ENCODE peak calls at places on chromosomes 11 and 22, in five cellular contexts. L is lower lobe of right lung, G is dorsolateral prefrontal cortex, X is osteoblast, V is testis. I is an unnamed sample.

GRCh38 chr11:78399136-78399535 is 18.5 kb downstream of the GAB2 start:
- DNase-seq in L (no peak), G (no peak), X (no peak), V (no peak), I (no peak)

GRCh38 chr11:88651556-88651955 is 314.0 kb upstream of the CTSC start:
- DNase-seq in L (no peak), G (no peak), X (no peak), V (no peak), I (no peak)

GRCh38 chr22:36540867-36541642 is 12.1 kb upstream of the EIF3D start:
- DNase-seq in L (no peak), G (no peak), X (no peak), V (no peak), I (no peak)

GRCh38 chr11:102637731-102638130 is 12.6 kb upstream of the MMP20 start:
- DNase-seq in L (no peak), G (no peak), X (no peak), V (no peak), I (peak)

GRCh38 chr11:34250732-34251639 is 106.8 kb downstream of the ABTB2 start:
- DNase-seq in L (peak), G (peak), X (peak), V (no peak), I (peak)

GRCh38 chr22:25496396-25497064 is 67.9 kb upstream of the GRK3 start:
- DNase-seq in L (no peak), G (no peak), X (no peak), V (no peak), I (no peak)

GRCh38 chr11:64238999-64239398 is 1.9 kb upstream of the FKBP2 start:
- DNase-seq in L (no peak), G (no peak), X (no peak), V (no peak), I (no peak)

GRCh38 chr22:41401781-41402648 is 20.3 kb downstream of the TEF start:
- DNase-seq in L (peak), G (peak), X (peak), V (peak), I (peak)

GRCh38 chr22:36940676-36941075 is 27.2 kb downstream of the CSF2RB start:
- DNase-seq in L (no peak), G (no peak), X (peak), V (no peak), I (no peak)

GRCh38 chr11:76307978-76308747 is 72.8 kb downstream of the THAP12 start:
- DNase-seq in L (no peak), G (no peak), X (peak), V (no peak), I (no peak)

GRCh38 chr11:1293619-1294015 is 15.8 kb downstream of the TOLLIP start:
- DNase-seq in L (peak), G (peak), X (peak), V (peak), I (no peak)

GRCh38 chr11:117673561-117673960 is 123.5 kb downstream of the DSCAML1 start:
- DNase-seq in L (no peak), G (peak), X (no peak), V (no peak), I (no peak)

GRCh38 chr22:30017375-30017774 is 62.9 kb upstream of the HORMAD2 start:
- DNase-seq in L (no peak), G (no peak), X (peak), V (no peak), I (no peak)

GRCh38 chr11:13135385-13136271 is 126.5 kb downstream of the RASSF10 start:
- DNase-seq in L (no peak), G (peak), X (peak), V (no peak), I (no peak)

GRCh38 chr11:128790200-128790599 is 76.9 kb downstream of the KCNJ1 start:
- DNase-seq in L (no peak), G (peak), X (peak), V (peak), I (no peak)

GRCh38 chr11:61293869-61294716 is 1.0 kb downstream of the VWCE start:
- DNase-seq in L (peak), G (peak), X (peak), V (peak), I (peak)

GRCh38 chr22:36946436-36947158 is 33.2 kb downstream of the CSF2RB start:
- DNase-seq in L (no peak), G (no peak), X (no peak), V (no peak), I (no peak)

GRCh38 chr11:82776377-82776776 is 42.7 kb upstream of the FAM181B start:
- DNase-seq in L (no peak), G (no peak), X (no peak), V (no peak), I (peak)
- H3K4me3 ChIP-seq in L (no peak), G (no peak), X (no peak), V (no peak), I (no peak)

DNA sequence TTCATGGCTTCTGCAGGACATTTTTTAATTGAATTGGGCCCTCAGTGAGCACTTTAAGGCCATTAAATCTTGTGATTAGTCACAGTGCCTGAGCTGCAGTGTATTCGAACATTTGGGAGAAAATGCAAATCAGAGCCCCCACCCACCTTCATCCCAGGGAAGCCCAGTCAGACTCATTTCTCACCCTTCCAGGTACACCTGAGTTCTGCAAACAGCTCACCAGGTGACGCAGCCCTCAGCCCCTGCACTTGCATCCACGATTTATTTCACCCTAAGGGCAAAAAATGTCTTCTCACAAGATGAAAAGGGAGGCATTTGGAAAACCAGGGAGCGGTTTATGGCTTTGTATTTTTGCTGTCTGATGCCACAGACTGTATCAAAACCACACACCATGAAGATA is 128.8 kb downstream of the MPPED1 start:
- DNase-seq in L (no peak), G (no peak), X (no peak), V (no peak), I (peak)
- TF ChIP-seq CTCF in L (no peak), G (no peak), X (no peak), V (no peak), I (no peak)

GRCh38 chr22:49657275-49657973 is 170.2 kb downstream of the BRD1 start:
- DNase-seq in L (peak), G (no peak), X (peak), V (peak), I (no peak)

GRCh38 chr22:49658902-49659280 is 168.8 kb downstream of the BRD1 start:
- DNase-seq in L (peak), G (no peak), X (peak), V (no peak), I (no peak)

GRCh38 chr22:49656291-49656851 is 171.3 kb downstream of the BRD1 start:
- DNase-seq in L (peak), G (no peak), X (peak), V (no peak), I (no peak)

GRCh38 chr22:49659281-49659923 is 168.3 kb downstream of the BRD1 start:
- DNase-seq in L (peak), G (no peak), X (peak), V (no peak), I (no peak)

GRCh38 chr22:49657974-49658550 is 169.6 kb downstream of the BRD1 start:
- DNase-seq in L (peak), G (no peak), X (peak), V (no peak), I (no peak)
- H3K4me3 ChIP-seq in L (peak), G (peak), X (no peak), V (no peak), I (no peak)

DNA sequence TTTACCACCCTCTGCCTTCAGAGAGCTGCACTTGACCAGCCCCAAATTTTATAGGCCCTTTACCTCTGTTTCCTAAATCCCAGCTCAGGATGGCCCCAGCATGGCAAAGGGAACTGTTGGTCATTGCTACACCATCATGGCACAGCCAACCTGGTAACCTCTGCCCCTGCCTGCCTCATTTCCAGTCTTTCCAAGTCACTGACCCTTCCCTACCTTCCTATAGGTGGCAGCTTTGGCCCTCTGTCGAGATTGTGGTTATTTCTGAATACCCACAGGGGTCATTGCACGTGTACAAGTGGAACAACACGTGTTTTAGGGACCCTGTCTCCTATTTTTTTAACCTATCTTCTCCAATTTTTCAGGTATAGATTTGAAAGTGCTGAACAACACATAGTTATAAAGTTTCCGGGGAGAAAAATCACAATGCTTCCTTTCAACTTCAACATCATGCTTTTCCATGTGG is 2.8 kb downstream of the GALNT18 start:
- DNase-seq in L (no peak), G (no peak), X (no peak), V (no peak), I (no peak)
- TF ChIP-seq CTCF in L (no peak), G (no peak), X (no peak), V (peak), I (peak)

DNA sequence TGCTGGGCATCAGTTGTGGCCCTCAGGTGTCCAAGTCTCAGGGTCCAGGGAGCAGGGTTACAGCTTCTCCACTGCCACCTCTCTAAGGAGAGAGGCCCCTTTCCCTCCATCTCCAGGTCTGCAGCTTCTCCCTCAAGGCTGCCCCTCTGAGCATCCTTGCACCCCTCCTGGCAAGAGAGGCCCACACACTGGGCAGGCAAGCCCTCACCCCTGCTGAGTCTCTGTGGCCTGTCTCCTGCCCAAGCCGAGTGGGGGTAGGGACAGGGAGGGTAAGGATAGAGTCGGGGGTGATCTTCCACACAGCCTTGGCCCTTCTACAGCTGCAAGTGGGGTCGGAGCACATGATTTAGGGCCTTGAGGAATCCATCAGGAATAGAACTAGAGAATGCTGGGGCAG is 76.6 kb downstream of the ST3GAL4 start:
- DNase-seq in L (no peak), G (no peak), X (no peak), V (no peak), I (no peak)
- H3K4me3 ChIP-seq in L (no peak), G (no peak), X (no peak), V (no peak), I (no peak)

GRCh38 chr22:20215742-20216141 is 52.4 kb downstream of the RTN4R start:
- DNase-seq in L (no peak), G (no peak), X (no peak), V (no peak), I (no peak)
- TF ChIP-seq CTCF in L (no peak), G (no peak), X (no peak), V (no peak), I (no peak)